ENCODE peak calls at places on chromosomes 1 and 21, in seven cellular contexts. V is activated gamma-delta T cell treated with Interleukin-2 at 50 U/mL for 16 hours, C is ELF-1, O is adrenal gland, E is progenitor cell of endocrine pancreas, F is cardiac fibroblast, K is small intestine. X is an unnamed sample.

GRCh38 chr1:44113095-44113609 is 5.5 kb upstream of the KLF17 start:
- DNase-seq in V (no peak), C (no peak), O (no peak), E (no peak), F (no peak), K (no peak), X (no peak)

GRCh38 chr21:43331111-43331961 is 95.6 kb downstream of the SIK1 start:
- DNase-seq in V (no peak), C (no peak), O (no peak), E (no peak), F (no peak), K (no peak), X (no peak)

GRCh38 chr1:157960773-157961172 is 32.7 kb upstream of the KIRREL1 start:
- DNase-seq in V (no peak), C (no peak), O (no peak), E (no peak), F (no peak), K (no peak), X (no peak)

GRCh38 chr1:87334351-87335174 is 5.9 kb downstream of the LMO4 start:
- DNase-seq in V (no peak), C (peak), O (peak), E (peak), F (no peak), K (no peak), X (peak)

GRCh38 chr1:205983925-205984725 is 19.1 kb downstream of the RAB7B start:
- DNase-seq in V (no peak), C (peak), O (peak), E (peak), F (peak), K (peak), X (peak)

GRCh38 chr1:215599418-215599817 is 32.3 kb downstream of the KCTD3 start:
- DNase-seq in V (no peak), C (no peak), O (no peak), E (no peak), F (peak), K (peak), X (no peak)

GRCh38 chr1:115838805-115839705 is 1.9 kb downstream of the NHLH2 start:
- DNase-seq in V (no peak), C (peak), O (peak), E (peak), F (peak), K (no peak), X (no peak)

GRCh38 chr1:153547560-153548551 is 1.2 kb downstream of the S100A3 start:
- DNase-seq in V (no peak), C (peak), O (no peak), E (no peak), F (no peak), K (no peak), X (no peak)

GRCh38 chr1:45542591-45542990 is 8.0 kb upstream of the AKR1A1 start:
- DNase-seq in V (no peak), C (no peak), O (peak), E (no peak), F (no peak), K (peak), X (peak)

GRCh38 chr1:11516961-11517635 is 38.1 kb downstream of the DISP3 start:
- DNase-seq in V (no peak), C (no peak), O (no peak), E (no peak), F (no peak), K (no peak), X (no peak)

GRCh38 chr1:109787211-109787844 is 23.6 kb upstream of the EPS8L3 start:
- DNase-seq in V (no peak), C (no peak), O (no peak), E (no peak), F (no peak), K (peak), X (no peak)

GRCh38 chr1:154497026-154497806 is 4.8 kb upstream of the TDRD10 start:
- DNase-seq in V (no peak), C (peak), O (peak), E (no peak), F (peak), K (peak), X (peak)

GRCh38 chr1:200518524-200518923 is 102.0 kb downstream of the KIF14 start:
- DNase-seq in V (no peak), C (no peak), O (no peak), E (no peak), F (no peak), K (no peak), X (no peak)

GRCh38 chr1:199495432-199495831 is 532.1 kb upstream of the NR5A2 start:
- DNase-seq in V (no peak), C (no peak), O (no peak), E (no peak), F (no peak), K (no peak), X (no peak)

GRCh38 chr21:15631342-15631741 is 98.4 kb upstream of the USP25 start:
- DNase-seq in V (no peak), C (no peak), O (no peak), E (no peak), F (peak), K (no peak), X (no peak)

GRCh38 chr1:52659851-52660596 is 27.1 kb downstream of the SHISAL2A start:
- DNase-seq in V (no peak), C (peak), O (no peak), E (no peak), F (no peak), K (no peak), X (no peak)

GRCh38 chr1:67723620-67724019 is 38.6 kb downstream of the GADD45A start:
- DNase-seq in V (no peak), C (no peak), O (peak), E (no peak), F (peak), K (peak), X (no peak)

GRCh38 chr21:25039461-25040380 is 567.6 kb downstream of the MRPL39 start:
- DNase-seq in V (no peak), C (no peak), O (peak), E (no peak), F (no peak), K (no peak), X (no peak)

GRCh38 chr1:117284408-117285215 is 73.9 kb upstream of the VTCN1 start:
- DNase-seq in V (no peak), C (peak), O (no peak), E (no peak), F (peak), K (peak), X (peak)

GRCh38 chr1:191669629-191670028 is 488.6 kb upstream of the RGS18 start:
- DNase-seq in V (no peak), C (no peak), O (no peak), E (no peak), F (no peak), K (no peak), X (no peak)

GRCh38 chr1:244896550-244896949 is 32.2 kb upstream of the HNRNPU start:
- DNase-seq in V (no peak), C (no peak), O (peak), E (no peak), F (peak), K (peak), X (no peak)

GRCh38 chr1:225999912-226000337 is 782 bp upstream of the SDE2 start:
- DNase-seq in V (no peak), C (no peak), O (no peak), E (no peak), F (peak), K (peak), X (no peak)

GRCh38 chr1:8813016-8813763 is 4.2 kb downstream of the RERE start:
- DNase-seq in V (no peak), C (no peak), O (no peak), E (no peak), F (peak), K (no peak), X (no peak)

GRCh38 chr1:201039876-201040275 is 16.4 kb upstream of the KIF21B start:
- DNase-seq in V (no peak), C (no peak), O (no peak), E (no peak), F (no peak), K (no peak), X (no peak)

GRCh38 chr1:111784273-111784901 is 28.7 kb downstream of the DDX20 start:
- DNase-seq in V (no peak), C (no peak), O (no peak), E (no peak), F (no peak), K (no peak), X (no peak)

GRCh38 chr1:38005195-38006007 is at the start of gene FHL3:
- DNase-seq in V (peak), C (no peak), O (peak), E (peak), F (peak), K (no peak), X (no peak)

GRCh38 chr1:39046811-39047210 is 20.7 kb downstream of the NDUFS5 start:
- DNase-seq in V (no peak), C (no peak), O (peak), E (no peak), F (peak), K (no peak), X (no peak)

GRCh38 chr1:52569333-52570265 is 16.7 kb upstream of the TUT4 start:
- DNase-seq in V (no peak), C (no peak), O (no peak), E (no peak), F (no peak), K (no peak), X (no peak)

GRCh38 chr1:63807063-63807462 is 33.2 kb downstream of the ROR1 start:
- DNase-seq in V (no peak), C (no peak), O (no peak), E (no peak), F (no peak), K (no peak), X (no peak)

GRCh38 chr1:8263806-8264205 is 54.1 kb upstream of the SLC45A1 start:
- DNase-seq in V (no peak), C (no peak), O (no peak), E (no peak), F (no peak), K (no peak), X (no peak)

GRCh38 chr1:164565356-164565755 is 6.4 kb downstream of the PBX1 start:
- DNase-seq in V (no peak), C (peak), O (no peak), E (no peak), F (no peak), K (no peak), X (no peak)

GRCh38 chr21:45525910-45526306 is 16.3 kb downstream of the SLC19A1 start:
- DNase-seq in V (no peak), C (no peak), O (no peak), E (no peak), F (no peak), K (no peak), X (no peak)

GRCh38 chr1:211377539-211378461 is 51.2 kb downstream of the TRAF5 start:
- DNase-seq in V (no peak), C (peak), O (no peak), E (no peak), F (no peak), K (no peak), X (no peak)

GRCh38 chr1:201214461-201214860 is 23.8 kb downstream of the IGFN1 start:
- DNase-seq in V (no peak), C (no peak), O (no peak), E (no peak), F (no peak), K (peak), X (no peak)

GRCh38 chr1:95086949-95087533 is 14.3 kb upstream of the ALG14 start:
- DNase-seq in V (no peak), C (peak), O (peak), E (no peak), F (peak), K (peak), X (peak)

GRCh38 chr21:37176716-37177115 is 90.4 kb downstream of the VPS26C start:
- DNase-seq in V (no peak), C (peak), O (no peak), E (no peak), F (no peak), K (no peak), X (no peak)

GRCh38 chr1:17979815-17980214 is 127.8 kb upstream of the IGSF21 start:
- DNase-seq in V (no peak), C (no peak), O (no peak), E (no peak), F (no peak), K (no peak), X (no peak)

GRCh38 chr1:81330111-81330510 is 470.6 kb upstream of the ADGRL2 start:
- DNase-seq in V (no peak), C (no peak), O (no peak), E (no peak), F (no peak), K (no peak), X (no peak)

GRCh38 chr1:27889506-27889905 is 17.2 kb downstream of the THEMIS2 start:
- DNase-seq in V (no peak), C (no peak), O (no peak), E (no peak), F (no peak), K (no peak), X (no peak)

GRCh38 chr1:188489336-188490112 is 1660.8 kb downstream of the PLA2G4A start:
- DNase-seq in V (no peak), C (peak), O (no peak), E (no peak), F (no peak), K (peak), X (no peak)